ENCODE peak calls at places on chromosomes 11 and 22, in eight cellular contexts. One of them, this sample, is unnamed.

GRCh38 chr11:99687320-99687719 is 666.6 kb downstream of the CNTN5 start:
- DNase-seq in midbrain: no peak
- DNase-seq in SHP77: no peak
- DNase-seq in erythroblast: no peak
- DNase-seq in GM12865: no peak
- DNase-seq in K562: no peak
- DNase-seq in dorsolateral prefrontal cortex: no peak
- DNase-seq in HFF-Myc: no peak
- DNase-seq in this sample: no peak

GRCh38 chr11:125348704-125349635 is 147.1 kb downstream of the FEZ1 start:
- DNase-seq in dorsolateral prefrontal cortex: peak; percentile 74
- DNase-seq in midbrain: peak; percentile 67
- DNase-seq in erythroblast: peak; percentile 34
- DNase-seq in SHP77: no peak
- DNase-seq in HFF-Myc: no peak
- DNase-seq in GM12865: peak; percentile 11
- DNase-seq in K562: peak; percentile 78
- DNase-seq in this sample: peak; percentile 78

GRCh38 chr11:6855971-6856542 is 6.8 kb upstream of the OR10A2 start:
- DNase-seq in K562: no peak
- DNase-seq in dorsolateral prefrontal cortex: no peak
- DNase-seq in midbrain: no peak
- DNase-seq in GM12865: no peak
- DNase-seq in HFF-Myc: no peak
- DNase-seq in erythroblast: no peak
- DNase-seq in SHP77: no peak
- DNase-seq in this sample: no peak

GRCh38 chr11:24267015-24267414 is 229.8 kb upstream of the LUZP2 start:
- DNase-seq in K562: no peak
- DNase-seq in GM12865: no peak
- DNase-seq in erythroblast: no peak
- DNase-seq in dorsolateral prefrontal cortex: no peak
- DNase-seq in midbrain: no peak
- DNase-seq in HFF-Myc: no peak
- DNase-seq in SHP77: no peak
- DNase-seq in this sample: no peak

GRCh38 chr22:48973694-48974041 is 854.0 kb downstream of the BRD1 start:
- DNase-seq in K562: no peak
- DNase-seq in midbrain: no peak
- DNase-seq in erythroblast: no peak
- DNase-seq in SHP77: no peak
- DNase-seq in dorsolateral prefrontal cortex: peak; percentile 8
- DNase-seq in GM12865: no peak
- DNase-seq in HFF-Myc: no peak
- DNase-seq in this sample: no peak

GRCh38 chr11:61698173-61698965 is 18.2 kb downstream of the DAGLA start:
- DNase-seq in HFF-Myc: no peak
- DNase-seq in K562: no peak
- DNase-seq in dorsolateral prefrontal cortex: peak; percentile 71
- DNase-seq in erythroblast: no peak
- DNase-seq in GM12865: no peak
- DNase-seq in SHP77: no peak
- DNase-seq in midbrain: peak; percentile 9
- DNase-seq in this sample: no peak

GRCh38 chr11:133382217-133382746 is 150.0 kb downstream of the OPCML start:
- DNase-seq in dorsolateral prefrontal cortex: no peak
- DNase-seq in K562: no peak
- DNase-seq in SHP77: no peak
- DNase-seq in GM12865: no peak
- DNase-seq in HFF-Myc: no peak
- DNase-seq in erythroblast: no peak
- DNase-seq in midbrain: no peak
- DNase-seq in this sample: no peak

GRCh38 chr22:48187272-48187855 is 1424.9 kb downstream of the TBC1D22A start:
- DNase-seq in K562: no peak
- DNase-seq in GM12865: no peak
- DNase-seq in midbrain: no peak
- DNase-seq in SHP77: peak; percentile 38
- DNase-seq in HFF-Myc: no peak
- DNase-seq in dorsolateral prefrontal cortex: no peak
- DNase-seq in erythroblast: no peak
- DNase-seq in this sample: no peak

GRCh38 chr11:115362997-115363396 is 141.2 kb downstream of the CADM1 start:
- DNase-seq in SHP77: no peak
- DNase-seq in midbrain: no peak
- DNase-seq in GM12865: no peak
- DNase-seq in K562: no peak
- DNase-seq in HFF-Myc: no peak
- DNase-seq in erythroblast: no peak
- DNase-seq in dorsolateral prefrontal cortex: no peak
- DNase-seq in this sample: no peak

GRCh38 chr11:48210052-48210451 is 6.6 kb upstream of the OR4B1 start:
- DNase-seq in K562: no peak
- DNase-seq in GM12865: peak; percentile 2
- DNase-seq in erythroblast: no peak
- DNase-seq in midbrain: no peak
- DNase-seq in SHP77: peak; percentile 7
- DNase-seq in dorsolateral prefrontal cortex: no peak
- DNase-seq in HFF-Myc: no peak
- DNase-seq in this sample: peak; percentile 11

GRCh38 chr11:64842851-64843841 is 1.3 kb downstream of the CDC42BPG start:
- DNase-seq in K562: peak; percentile 58
- DNase-seq in dorsolateral prefrontal cortex: no peak
- DNase-seq in midbrain: no peak
- DNase-seq in erythroblast: no peak
- DNase-seq in SHP77: peak; percentile 17
- DNase-seq in GM12865: no peak
- DNase-seq in HFF-Myc: no peak
- DNase-seq in this sample: no peak

GRCh38 chr11:119717839-119718534 is 11.0 kb downstream of the NECTIN1 start:
- DNase-seq in SHP77: no peak
- DNase-seq in erythroblast: no peak
- DNase-seq in K562: no peak
- DNase-seq in midbrain: no peak
- DNase-seq in HFF-Myc: no peak
- DNase-seq in dorsolateral prefrontal cortex: no peak
- DNase-seq in GM12865: no peak
- DNase-seq in this sample: no peak

GRCh38 chr11:113085446-113085845 is 124.2 kb downstream of the NCAM1 start:
- DNase-seq in SHP77: no peak
- DNase-seq in GM12865: no peak
- DNase-seq in dorsolateral prefrontal cortex: no peak
- DNase-seq in midbrain: no peak
- DNase-seq in HFF-Myc: no peak
- DNase-seq in K562: no peak
- DNase-seq in erythroblast: no peak
- DNase-seq in this sample: no peak

GRCh38 chr11:93845181-93846092 is 5.0 kb downstream of the VSTM5 start:
- DNase-seq in erythroblast: no peak
- DNase-seq in midbrain: no peak
- DNase-seq in HFF-Myc: no peak
- DNase-seq in dorsolateral prefrontal cortex: no peak
- DNase-seq in SHP77: no peak
- DNase-seq in K562: no peak
- DNase-seq in GM12865: no peak
- DNase-seq in this sample: no peak

GRCh38 chr11:83648610-83649467 is 362.7 kb upstream of the CCDC90B start:
- DNase-seq in erythroblast: no peak
- DNase-seq in SHP77: no peak
- DNase-seq in HFF-Myc: no peak
- DNase-seq in GM12865: no peak
- DNase-seq in dorsolateral prefrontal cortex: no peak
- DNase-seq in midbrain: no peak
- DNase-seq in K562: no peak
- DNase-seq in this sample: no peak

GRCh38 chr11:74819400-74819799 is 70.8 kb downstream of the RNF169 start:
- DNase-seq in HFF-Myc: no peak
- DNase-seq in midbrain: no peak
- DNase-seq in SHP77: no peak
- DNase-seq in K562: no peak
- DNase-seq in dorsolateral prefrontal cortex: no peak
- DNase-seq in erythroblast: no peak
- DNase-seq in GM12865: no peak
- DNase-seq in this sample: no peak

GRCh38 chr11:119368121-119369034 is 13.1 kb downstream of the USP2 start:
- DNase-seq in GM12865: no peak
- DNase-seq in K562: peak; percentile 59
- DNase-seq in dorsolateral prefrontal cortex: peak; percentile 50
- DNase-seq in midbrain: peak; percentile 58
- DNase-seq in HFF-Myc: no peak
- DNase-seq in erythroblast: peak; percentile 84
- DNase-seq in SHP77: peak; percentile 52
- DNase-seq in this sample: no peak

GRCh38 chr11:79794484-79795393 is 353.9 kb upstream of the TENM4 start:
- DNase-seq in GM12865: no peak
- DNase-seq in SHP77: no peak
- DNase-seq in dorsolateral prefrontal cortex: no peak
- DNase-seq in HFF-Myc: no peak
- DNase-seq in erythroblast: no peak
- DNase-seq in midbrain: no peak
- DNase-seq in K562: no peak
- DNase-seq in this sample: no peak

GRCh38 chr22:19043111-19044085 is 78.8 kb downstream of the DGCR2 start:
- DNase-seq in GM12865: no peak
- DNase-seq in erythroblast: no peak
- DNase-seq in SHP77: no peak
- DNase-seq in dorsolateral prefrontal cortex: no peak
- DNase-seq in HFF-Myc: no peak
- DNase-seq in K562: no peak
- DNase-seq in midbrain: no peak
- DNase-seq in this sample: no peak

GRCh38 chr22:42335839-42336378 is 65.5 kb upstream of the TCF20 start:
- DNase-seq in midbrain: no peak
- DNase-seq in HFF-Myc: no peak
- DNase-seq in K562: no peak
- DNase-seq in dorsolateral prefrontal cortex: no peak
- DNase-seq in GM12865: no peak
- DNase-seq in erythroblast: no peak
- DNase-seq in SHP77: no peak
- DNase-seq in this sample: no peak

GRCh38 chr22:42994917-42995562 is 19.9 kb downstream of the PACSIN2 start:
- DNase-seq in dorsolateral prefrontal cortex: no peak
- DNase-seq in midbrain: peak; percentile 42
- DNase-seq in erythroblast: peak; percentile 17
- DNase-seq in HFF-Myc: no peak
- DNase-seq in SHP77: no peak
- DNase-seq in GM12865: peak; percentile 63
- DNase-seq in K562: no peak
- DNase-seq in this sample: no peak

GRCh38 chr22:32985899-32986772 is 72.0 kb downstream of the SYN3 start:
- DNase-seq in K562: peak; percentile 67
- DNase-seq in erythroblast: peak; percentile 90
- DNase-seq in HFF-Myc: peak; percentile 55
- DNase-seq in midbrain: peak; percentile 81
- DNase-seq in dorsolateral prefrontal cortex: peak; percentile 64
- DNase-seq in SHP77: peak; percentile 39
- DNase-seq in GM12865: peak; percentile 65
- DNase-seq in this sample: peak; percentile 83

GRCh38 chr11:46898396-46899095 is 19.8 kb downstream of the LRP4 start:
- DNase-seq in GM12865: no peak
- DNase-seq in dorsolateral prefrontal cortex: no peak
- DNase-seq in SHP77: no peak
- DNase-seq in midbrain: no peak
- DNase-seq in erythroblast: no peak
- DNase-seq in HFF-Myc: no peak
- DNase-seq in K562: no peak
- DNase-seq in this sample: no peak

GRCh38 chr11:100561325-100561724 is 125.8 kb upstream of the ARHGAP42 start:
- DNase-seq in K562: no peak
- DNase-seq in dorsolateral prefrontal cortex: no peak
- DNase-seq in HFF-Myc: no peak
- DNase-seq in erythroblast: no peak
- DNase-seq in GM12865: no peak
- DNase-seq in SHP77: no peak
- DNase-seq in midbrain: no peak
- DNase-seq in this sample: no peak

GRCh38 chr11:99548264-99548663 is 527.5 kb downstream of the CNTN5 start:
- DNase-seq in SHP77: no peak
- DNase-seq in midbrain: no peak
- DNase-seq in GM12865: peak; percentile 19
- DNase-seq in K562: no peak
- DNase-seq in erythroblast: no peak
- DNase-seq in HFF-Myc: no peak
- DNase-seq in dorsolateral prefrontal cortex: no peak
- DNase-seq in this sample: no peak

GRCh38 chr11:36775157-36775556 is 177.1 kb upstream of the RAG2 start:
- DNase-seq in HFF-Myc: no peak
- DNase-seq in erythroblast: no peak
- DNase-seq in SHP77: no peak
- DNase-seq in GM12865: no peak
- DNase-seq in K562: no peak
- DNase-seq in midbrain: no peak
- DNase-seq in dorsolateral prefrontal cortex: no peak
- DNase-seq in this sample: no peak

GRCh38 chr11:91066648-91067047 is 843.8 kb upstream of the CHORDC1 start:
- DNase-seq in dorsolateral prefrontal cortex: no peak
- DNase-seq in GM12865: no peak
- DNase-seq in SHP77: no peak
- DNase-seq in erythroblast: no peak
- DNase-seq in midbrain: no peak
- DNase-seq in HFF-Myc: no peak
- DNase-seq in K562: no peak
- DNase-seq in this sample: no peak

GRCh38 chr11:47338396-47339241 is 13.9 kb downstream of the MYBPC3 start:
- DNase-seq in midbrain: no peak
- DNase-seq in GM12865: no peak
- DNase-seq in HFF-Myc: no peak
- DNase-seq in K562: no peak
- DNase-seq in erythroblast: no peak
- DNase-seq in dorsolateral prefrontal cortex: no peak
- DNase-seq in SHP77: no peak
- DNase-seq in this sample: no peak

GRCh38 chr11:85947431-85948272 is 92.5 kb downstream of the CCDC83 start:
- DNase-seq in erythroblast: no peak
- DNase-seq in dorsolateral prefrontal cortex: no peak
- DNase-seq in GM12865: peak; percentile 50
- DNase-seq in midbrain: peak; percentile 81
- DNase-seq in K562: no peak
- DNase-seq in SHP77: no peak
- DNase-seq in HFF-Myc: peak; percentile 53
- DNase-seq in this sample: no peak

GRCh38 chr11:119169272-119169719 is 771 bp downstream of the NLRX1 start:
- DNase-seq in GM12865: peak; percentile 71
- DNase-seq in erythroblast: no peak
- DNase-seq in dorsolateral prefrontal cortex: no peak
- DNase-seq in K562: no peak
- DNase-seq in SHP77: no peak
- DNase-seq in HFF-Myc: no peak
- DNase-seq in midbrain: no peak
- DNase-seq in this sample: peak; percentile 49

GRCh38 chr11:116736763-116737162 is 36.0 kb downstream of the BUD13 start:
- DNase-seq in dorsolateral prefrontal cortex: no peak
- DNase-seq in erythroblast: peak; percentile 10
- DNase-seq in HFF-Myc: no peak
- DNase-seq in K562: peak; percentile 45
- DNase-seq in GM12865: peak; percentile 15
- DNase-seq in SHP77: peak; percentile 9
- DNase-seq in midbrain: no peak
- DNase-seq in this sample: peak; percentile 44

GRCh38 chr22:25764270-25765015 is 22.5 kb downstream of the MYO18B start:
- DNase-seq in K562: peak; percentile 25
- DNase-seq in GM12865: no peak
- DNase-seq in midbrain: no peak
- DNase-seq in dorsolateral prefrontal cortex: no peak
- DNase-seq in erythroblast: no peak
- DNase-seq in SHP77: no peak
- DNase-seq in HFF-Myc: no peak
- DNase-seq in this sample: no peak

GRCh38 chr11:81970886-81971285 is 762.8 kb downstream of the FAM181B start:
- DNase-seq in midbrain: no peak
- DNase-seq in dorsolateral prefrontal cortex: no peak
- DNase-seq in GM12865: no peak
- DNase-seq in SHP77: no peak
- DNase-seq in K562: no peak
- DNase-seq in HFF-Myc: no peak
- DNase-seq in erythroblast: no peak
- DNase-seq in this sample: no peak

GRCh38 chr11:64523456-64524187 is 67.4 kb upstream of the SLC22A12 start:
- DNase-seq in dorsolateral prefrontal cortex: peak; percentile 53
- DNase-seq in K562: no peak
- DNase-seq in GM12865: no peak
- DNase-seq in erythroblast: no peak
- DNase-seq in midbrain: no peak
- DNase-seq in HFF-Myc: no peak
- DNase-seq in SHP77: no peak
- DNase-seq in this sample: no peak